ENCODE peak calls at places on chromosomes 16 and 17, in seven cellular contexts. H is KBM-7; W is Daoy; O is activated CD4-positive, alpha-beta T cell treated with anti-CD3 and anti-CD28 coated beads for 24 hours; S is psoas muscle; Y is AG09309; M is esophagus squamous epithelium. C is an unnamed sample.

GRCh38 chr17:79109584-79109983 is 35.0 kb downstream of the ENGASE start:
- DNase-seq in S (no peak), O (no peak), W (peak), H (no peak), Y (no peak), M (no peak), C (no peak)

GRCh38 chr16:20933589-20933988 is 33.0 kb downstream of the LYRM1 start:
- DNase-seq in O (no peak), H (no peak), W (no peak), M (no peak), Y (no peak), S (no peak), C (no peak)

GRCh38 chr17:75514299-75515228 is 773 bp downstream of the CASKIN2 start:
- DNase-seq in M (no peak), H (no peak), O (no peak), S (no peak), Y (no peak), W (peak), C (no peak)

GRCh38 chr16:66917741-66918140 is 944 bp downstream of the CDH16 start:
- DNase-seq in O (no peak), M (no peak), S (no peak), H (no peak), Y (no peak), W (no peak), C (no peak)

GRCh38 chr16:77896357-77896972 is 108.1 kb downstream of the VAT1L start:
- DNase-seq in Y (no peak), H (peak), S (no peak), M (no peak), O (no peak), W (peak), C (no peak)

GRCh38 chr16:80806957-80807356 is 2.6 kb upstream of the CDYL2 start:
- DNase-seq in H (peak), Y (peak), O (peak), S (no peak), W (peak), M (no peak), C (no peak)

GRCh38 chr16:89143911-89144675 is 27.5 kb upstream of the CDH15 start:
- DNase-seq in O (no peak), Y (no peak), S (no peak), M (no peak), W (no peak), H (no peak), C (no peak)

GRCh38 chr17:58706351-58707140 is 14.1 kb downstream of the RAD51C start:
- DNase-seq in S (no peak), W (no peak), M (no peak), H (no peak), Y (no peak), O (no peak), C (no peak)

GRCh38 chr16:74140557-74140956 is 156.1 kb upstream of the PSMD7 start:
- DNase-seq in H (no peak), M (no peak), W (no peak), S (no peak), Y (no peak), O (no peak), C (no peak)

GRCh38 chr17:42817866-42818265 is 6.2 kb downstream of the BECN1 start:
- DNase-seq in Y (no peak), H (no peak), S (no peak), M (no peak), O (no peak), W (no peak), C (no peak)

GRCh38 chr17:4499431-4500187 is 928 bp downstream of the SPNS2 start:
- DNase-seq in W (no peak), Y (no peak), M (no peak), H (peak), O (no peak), S (no peak), C (no peak)

GRCh38 chr17:33046361-33047255 is 55.0 kb downstream of the SPACA3 start:
- DNase-seq in H (no peak), S (no peak), Y (no peak), W (no peak), O (no peak), M (no peak), C (no peak)

GRCh38 chr16:5323284-5323683 is 225.7 kb upstream of the EEF2KMT start:
- DNase-seq in H (no peak), W (no peak), M (no peak), O (no peak), Y (no peak), S (no peak), C (no peak)

GRCh38 chr16:23974223-23974622 is 138.4 kb downstream of the PRKCB start:
- DNase-seq in S (no peak), O (no peak), H (no peak), Y (no peak), W (no peak), M (no peak), C (no peak)

GRCh38 chr17:2029911-2030778 is at the start of gene DPH1:
- DNase-seq in H (peak), S (peak), W (peak), O (peak), Y (peak), M (peak), C (no peak)

GRCh38 chr17:64357191-64357981 is 33.3 kb downstream of the PECAM1 start:
- DNase-seq in W (peak), H (no peak), O (no peak), Y (peak), S (peak), M (no peak), C (peak)

GRCh38 chr17:10166181-10166935 is 32.0 kb downstream of the GAS7 start:
- DNase-seq in H (no peak), O (no peak), M (no peak), Y (no peak), W (no peak), S (no peak), C (no peak)

GRCh38 chr17:40547785-40548478 is 17.3 kb downstream of the CCR7 start:
- DNase-seq in S (no peak), Y (no peak), M (no peak), H (no peak), W (no peak), O (no peak), C (no peak)